ENCODE peak calls at places on chromosomes 7 and 10, in eight cellular contexts. Q is M059J; V is HCT116; A is cardiac muscle cell; R is skeletal muscle cell; J is activated naive CD8-positive, alpha-beta T cell treated with anti-CD3 and anti-CD28 coated beads, Interleukin-2, amount 50 U/mL, for 16 hours; T is AG09319; P is AG08396. H is an unnamed sample.

GRCh38 chr7:17319164-17320101 is 21.0 kb downstream of the AHR start:
- DNase-seq in A (no peak), Q (no peak), J (no peak), V (no peak), R (no peak), T (no peak), P (no peak), H (no peak)

GRCh38 chr7:50479743-50480517 is 29.8 kb upstream of the FIGNL1 start:
- DNase-seq in A (no peak), Q (no peak), V (no peak), T (no peak), J (no peak), P (no peak), R (no peak), H (no peak)

GRCh38 chr10:106440355-106440754 is 724.2 kb downstream of the SORCS1 start:
- DNase-seq in P (no peak), Q (peak), R (peak), A (no peak), V (no peak), J (no peak), T (no peak), H (no peak)

GRCh38 chr7:139328375-139328774 is 12.8 kb upstream of the FMC1 start:
- DNase-seq in T (peak), P (peak), J (no peak), V (no peak), R (peak), Q (peak), A (no peak), H (no peak)

GRCh38 chr10:69696073-69696731 is 66.2 kb downstream of the FAM241B start:
- DNase-seq in P (peak), R (peak), T (peak), J (no peak), Q (peak), V (peak), A (peak), H (peak)

GRCh38 chr10:61606971-61607907 is 55.5 kb upstream of the CABCOCO1 start:
- DNase-seq in A (peak), P (no peak), V (peak), J (no peak), Q (peak), R (no peak), T (no peak), H (no peak)

GRCh38 chr10:120514035-120514620 is 57.1 kb downstream of the PLPP4 start:
- DNase-seq in A (peak), Q (no peak), J (no peak), R (no peak), V (no peak), P (peak), T (no peak), H (no peak)

GRCh38 chr7:109476409-109476808 is 906.7 kb downstream of the DNAJB9 start:
- DNase-seq in J (no peak), P (no peak), V (no peak), T (no peak), Q (no peak), R (no peak), A (no peak), H (no peak)

GRCh38 chr7:106294334-106294733 is 9.6 kb upstream of the NAMPT start:
- DNase-seq in T (no peak), P (no peak), A (no peak), Q (no peak), R (no peak), J (no peak), V (no peak), H (no peak)

GRCh38 chr7:80482938-80483337 is 28.9 kb downstream of the GNAT3 start:
- DNase-seq in Q (no peak), J (no peak), T (no peak), R (no peak), A (no peak), P (no peak), V (no peak), H (no peak)

GRCh38 chr7:45681596-45682357 is 107.6 kb downstream of the ADCY1 start:
- DNase-seq in J (no peak), T (no peak), R (no peak), V (no peak), P (no peak), A (no peak), Q (no peak), H (no peak)

GRCh38 chr10:33453081-33453850 is 118.8 kb upstream of the NRP1 start:
- DNase-seq in J (no peak), P (peak), R (peak), Q (peak), T (peak), V (no peak), A (no peak), H (no peak)

GRCh38 chr7:35257251-35258124 is 3.6 kb upstream of the TBX20 start:
- DNase-seq in P (no peak), A (peak), V (no peak), J (no peak), T (no peak), Q (no peak), R (no peak), H (peak)

GRCh38 chr7:108181073-108181985 is 51.2 kb upstream of the LAMB4 start:
- DNase-seq in Q (peak), A (peak), V (peak), P (peak), T (peak), J (no peak), R (peak), H (no peak)

GRCh38 chr7:91344248-91344647 is 80.0 kb downstream of the FZD1 start:
- DNase-seq in R (no peak), P (no peak), Q (no peak), T (no peak), V (no peak), J (no peak), A (no peak), H (no peak)

GRCh38 chr7:81268551-81268950 is 349.7 kb upstream of the SEMA3C start:
- DNase-seq in R (no peak), J (no peak), V (no peak), P (no peak), T (no peak), Q (peak), A (no peak), H (no peak)

GRCh38 chr7:50331564-50332208 is 27.2 kb downstream of the IKZF1 start:
- DNase-seq in V (no peak), A (no peak), Q (no peak), R (no peak), T (no peak), P (no peak), J (no peak), H (no peak)

GRCh38 chr7:25832456-25832855 is 319.5 kb upstream of the NFE2L3 start:
- DNase-seq in T (no peak), Q (no peak), R (no peak), V (no peak), P (no peak), A (no peak), J (no peak), H (no peak)

GRCh38 chr7:155811560-155811894 is 736 bp downstream of the SHH start:
- DNase-seq in A (no peak), P (no peak), R (no peak), J (no peak), T (no peak), Q (no peak), V (no peak), H (no peak)

GRCh38 chr7:95596183-95597135 is at the start of gene PDK4:
- DNase-seq in J (no peak), T (peak), P (peak), A (peak), V (peak), R (no peak), Q (peak), H (peak)

GRCh38 chr10:17787087-17787942 is 21.8 kb upstream of the MRC1 start:
- DNase-seq in J (no peak), Q (peak), R (peak), V (peak), P (peak), T (peak), A (no peak), H (no peak)

GRCh38 chr10:78188459-78188858 is 154.8 kb downstream of the RPS24 start:
- DNase-seq in P (no peak), R (no peak), Q (no peak), A (no peak), J (no peak), V (no peak), T (no peak), H (no peak)

GRCh38 chr7:151229249-151229648 is 2.2 kb upstream of the ABCF2 start:
- DNase-seq in J (no peak), Q (no peak), R (no peak), V (no peak), A (no peak), T (no peak), P (no peak), H (no peak)

GRCh38 chr7:65509368-65510186 is 135.9 kb downstream of the ZNF92 start:
- DNase-seq in P (no peak), A (peak), Q (peak), R (no peak), T (no peak), V (no peak), J (no peak), H (peak)

GRCh38 chr7:42432644-42433043 is 195.6 kb upstream of the GLI3 start:
- DNase-seq in Q (no peak), J (no peak), T (no peak), A (no peak), V (no peak), P (no peak), R (no peak), H (no peak)

GRCh38 chr7:101538596-101539459 is 90.3 kb downstream of the MYL10 start:
- DNase-seq in P (peak), J (peak), A (peak), Q (peak), V (peak), T (no peak), R (no peak), H (peak)

GRCh38 chr7:141752634-141753033 is 11.3 kb upstream of the TAS2R3 start:
- DNase-seq in A (peak), J (no peak), R (no peak), T (no peak), P (no peak), V (no peak), Q (no peak), H (no peak)